ENCODE peak calls at places on chromosomes 4 and X, in four cellular contexts. C is WTC11, B is K562, X is HepG2. U is an unnamed sample.

GRCh38 chr4:88756149-88756548 is 58.5 kb upstream of the NAP1L5 start:
- DNase-seq in C (no peak), B (no peak), X (no peak), U (no peak)

GRCh38 chr4:5897674-5898073 is 4.8 kb upstream of the CRMP1 start:
- DNase-seq in C (no peak), B (no peak), X (no peak), U (no peak)

GRCh38 chr4:111847256-111848108 is 297.8 kb upstream of the FAM241A start:
- DNase-seq in C (no peak), B (no peak), X (peak; percentile 6), U (peak; percentile 19)

GRCh38 chr4:2036327-2036726 is 22.8 kb upstream of the NAT8L start:
- DNase-seq in C (no peak), B (no peak), X (no peak), U (no peak)

GRCh38 chrX:31649176-31649575 is 577.3 kb upstream of the FTHL17 start:
- DNase-seq in C (no peak), B (no peak), X (no peak), U (no peak)

GRCh38 chr4:54433686-54434085 is 204.6 kb downstream of the PDGFRA start:
- DNase-seq in C (peak; percentile 36), B (no peak), X (no peak), U (peak; percentile 23)

GRCh38 chr4:121790976-121791375 is 10.1 kb upstream of the EXOSC9 start:
- DNase-seq in C (no peak), B (peak; percentile 75), X (no peak), U (no peak)

GRCh38 chrX:85998954-85999353 is 48.4 kb downstream of the CHM start:
- DNase-seq in C (no peak), B (no peak), X (no peak), U (no peak)

GRCh38 chrX:112803060-112803459 is 37.6 kb downstream of the AMOT start:
- DNase-seq in C (no peak), B (no peak), X (no peak), U (no peak)

GRCh38 chr4:125043453-125043852 is 271.3 kb upstream of the FAT4 start:
- DNase-seq in C (no peak), B (no peak), X (no peak), U (no peak)

GRCh38 chr4:67568820-67569219 is 10.3 kb downstream of the STAP1 start:
- DNase-seq in C (no peak), B (no peak), X (no peak), U (no peak)

GRCh38 chrX:103376118-103376978 is at the start of gene BEX3:
- DNase-seq in C (peak; percentile 68), B (no peak), X (peak; percentile 24), U (peak; percentile 69)

GRCh38 chr4:128528793-128529553 is 241.4 kb upstream of the PGRMC2 start:
- DNase-seq in C (no peak), B (no peak), X (peak; percentile 58), U (no peak)

GRCh38 chrX:734411-734810 is 103.8 kb downstream of the SHOX start:
- DNase-seq in C (no peak), B (no peak), X (no peak), U (no peak)

GRCh38 chr4:141636771-141637460 is 533 bp downstream of the IL15 start:
- DNase-seq in C (peak; percentile 50), B (no peak), X (no peak), U (peak; percentile 61)

GRCh38 chrX:17030092-17030491 is 83.6 kb downstream of the REPS2 start:
- DNase-seq in C (no peak), B (no peak), X (no peak), U (no peak)

GRCh38 chr4:102503301-102503746 is 2.2 kb downstream of the NFKB1 start:
- DNase-seq in C (no peak), B (no peak), X (peak; percentile 24), U (no peak)

GRCh38 chr4:142703694-142704309 is 142.3 kb downstream of the INPP4B start:
- DNase-seq in C (no peak), B (no peak), X (no peak), U (no peak)

GRCh38 chrX:118513120-118513899 is 17.7 kb downstream of the DOCK11 start:
- DNase-seq in C (no peak), B (no peak), X (no peak), U (no peak)

GRCh38 chr4:163612762-163613161 is 118.3 kb downstream of the TMA16 start:
- DNase-seq in C (no peak), B (no peak), X (no peak), U (no peak)

GRCh38 chr4:5890063-5890727 is 2.7 kb downstream of the CRMP1 start:
- DNase-seq in C (peak; percentile 93), B (no peak), X (no peak), U (peak; percentile 82)

GRCh38 chr4:185275501-185275900 is 66.1 kb downstream of the SNX25 start:
- DNase-seq in C (no peak), B (no peak), X (no peak), U (no peak)

GRCh38 chr4:8464376-8464775 is 23.8 kb downstream of the TRMT44 start:
- DNase-seq in C (no peak), B (no peak), X (no peak), U (no peak)

GRCh38 chrX:57178605-57179004 is 41.4 kb upstream of the SPIN2A start:
- DNase-seq in C (no peak), B (no peak), X (no peak), U (no peak)

GRCh38 chr4:102642571-102643298 is 118.0 kb downstream of the MANBA start:
- DNase-seq in C (no peak), B (no peak), X (no peak), U (no peak)

DNA sequence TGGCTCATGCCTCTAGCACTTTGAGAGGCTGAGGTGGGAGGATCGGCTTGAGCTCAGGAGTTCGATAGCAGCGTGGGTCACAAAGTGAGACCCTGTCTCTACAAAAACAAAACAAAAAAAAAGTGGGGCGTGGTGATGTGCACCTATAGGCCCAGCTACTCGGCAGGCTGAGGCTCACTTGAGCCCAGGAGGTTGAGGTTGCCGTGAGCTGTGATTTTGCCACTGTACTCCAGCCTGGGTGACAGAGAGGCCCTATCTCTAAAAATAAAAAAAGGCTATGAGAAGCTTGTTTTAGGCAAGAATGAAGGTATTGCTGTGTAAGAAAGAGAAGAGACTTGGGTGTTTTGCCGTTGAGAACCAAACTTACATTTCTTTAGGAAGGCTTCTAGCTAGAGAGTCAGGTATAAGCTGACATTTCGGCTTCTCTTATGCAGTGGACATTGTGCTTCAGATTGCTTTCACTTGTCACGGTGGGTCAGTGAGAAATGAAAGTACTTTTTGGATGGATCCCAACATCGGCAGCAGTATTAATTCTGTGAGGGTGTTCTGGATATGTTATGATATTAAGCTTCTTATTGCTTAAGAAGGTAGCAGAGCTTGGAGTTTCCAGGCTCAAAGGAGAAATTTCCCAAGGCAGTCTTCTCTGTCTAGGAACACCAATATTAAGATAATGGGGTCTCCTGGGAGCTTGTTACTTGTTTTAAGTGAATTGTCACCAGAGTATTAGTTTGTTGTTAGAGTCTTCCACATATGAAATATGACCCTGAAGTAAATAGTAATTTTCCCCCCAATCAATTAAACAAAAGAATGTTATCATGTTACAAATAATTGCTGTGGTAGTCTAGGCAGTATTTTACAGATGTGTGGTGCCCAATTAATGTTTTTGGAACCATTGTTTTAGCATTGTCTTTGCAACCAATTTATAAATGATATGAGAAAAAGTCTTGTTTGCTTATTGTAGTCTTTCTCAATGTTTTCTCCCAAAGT is 17.6 kb downstream of the TMEM131L start:
- DNase-seq in C (no peak), B (no peak), X (no peak), U (no peak)
- TF ChIP-seq SP1 in C (no peak), B (no peak), X (no peak), U (no peak)

GRCh38 chr4:134132086-134132783 is 69.4 kb downstream of the PABPC4L start:
- DNase-seq in C (no peak), B (no peak), X (no peak), U (no peak)
- TF ChIP-seq ELF4 in C (no peak), B (no peak), X (no peak), U (no peak)

GRCh38 chrX:129731228-129731627 is 7.6 kb upstream of the XPNPEP2 start:
- DNase-seq in C (no peak), B (no peak), X (no peak), U (no peak)
- TF ChIP-seq SP1 in C (no peak), B (no peak), X (no peak), U (no peak)

DNA sequence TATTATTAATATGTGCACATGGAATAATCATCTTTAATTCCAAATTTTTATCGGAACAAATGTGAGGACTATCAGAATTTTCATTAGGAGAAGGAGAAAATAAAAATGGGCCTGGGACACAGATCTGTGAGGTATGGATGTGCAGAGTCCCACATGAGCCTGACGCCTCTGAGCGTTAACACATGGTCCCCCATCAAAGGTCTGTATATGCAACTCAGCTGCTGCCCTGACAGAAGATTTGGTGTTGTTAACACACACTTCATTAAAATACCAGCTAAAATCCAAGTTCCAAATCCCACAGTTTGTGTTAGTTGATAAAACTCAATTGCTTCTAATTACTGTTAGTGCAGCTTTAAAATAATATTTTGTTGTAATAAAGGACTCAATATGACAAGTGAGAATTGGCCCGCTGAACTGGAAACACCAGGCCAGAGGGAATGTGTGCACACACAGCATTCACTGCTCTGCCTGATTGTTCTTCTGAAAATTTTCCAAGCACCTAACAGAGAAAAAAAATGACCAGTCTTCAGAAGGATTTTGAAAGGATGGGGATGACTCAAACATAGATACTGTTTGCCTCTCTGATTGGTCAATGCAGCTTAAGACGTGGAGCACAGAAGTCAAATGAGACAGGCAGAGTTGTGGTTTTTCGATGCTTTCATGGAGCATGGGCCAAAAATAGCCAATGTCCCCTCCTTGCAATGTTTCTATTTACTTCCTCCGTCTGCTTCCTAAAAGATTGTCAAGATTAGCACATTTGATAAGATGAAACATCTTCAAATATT is 266.6 kb downstream of the NKX6-1 start:
- DNase-seq in C (no peak), B (no peak), X (no peak), U (no peak)
- TF ChIP-seq ELF4 in C (no peak), B (no peak), X (no peak), U (no peak)

DNA sequence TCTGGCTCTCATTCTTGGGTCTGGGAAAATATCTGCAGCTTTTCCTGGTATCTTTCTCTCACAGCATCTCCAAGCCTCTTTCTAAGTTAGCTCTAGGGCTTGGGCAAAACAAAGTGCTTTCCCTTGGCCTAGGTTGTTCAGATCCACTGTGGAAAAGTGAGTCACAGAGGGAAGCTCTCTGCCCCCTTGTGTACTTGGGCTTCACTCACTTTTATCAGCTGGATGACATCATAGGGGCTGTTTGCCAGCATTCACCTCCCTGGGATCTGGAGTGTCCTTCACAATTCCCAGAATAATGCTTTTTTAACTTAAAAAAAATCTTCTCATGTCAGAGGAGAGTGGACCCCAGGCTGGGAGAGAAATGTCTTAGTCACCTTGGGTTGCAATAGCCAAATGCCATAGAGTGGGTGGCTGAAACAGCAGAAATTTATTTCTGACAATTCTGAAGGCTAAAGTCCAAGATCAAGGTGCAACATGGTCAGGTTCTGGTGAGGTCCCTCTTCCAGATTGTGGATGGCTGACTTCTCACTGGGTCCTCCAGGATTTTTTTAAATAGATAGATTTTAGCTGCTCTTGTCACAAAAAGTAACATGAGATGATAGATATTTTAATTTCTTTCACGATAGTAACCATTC is 247.8 kb downstream of the SH2D1A start:
- DNase-seq in C (no peak), B (no peak), X (no peak), U (no peak)
- TF ChIP-seq SP1 in C (no peak), B (no peak), X (no peak), U (no peak)

GRCh38 chr4:24840826-24841587 is 45.6 kb downstream of the SOD3 start:
- DNase-seq in C (no peak), B (no peak), X (no peak), U (no peak)

GRCh38 chr4:24837781-24838180 is 42.4 kb downstream of the SOD3 start:
- DNase-seq in C (no peak), B (no peak), X (no peak), U (no peak)

GRCh38 chr4:24836843-24837242 is 41.5 kb downstream of the SOD3 start:
- DNase-seq in C (no peak), B (no peak), X (no peak), U (no peak)

GRCh38 chr4:24840362-24840761 is 45.0 kb downstream of the SOD3 start:
- DNase-seq in C (no peak), B (no peak), X (peak; percentile 12), U (no peak)

GRCh38 chr4:24837296-24837695 is 41.9 kb downstream of the SOD3 start:
- DNase-seq in C (no peak), B (no peak), X (no peak), U (no peak)
- TF ChIP-seq ELF4 in C (no peak), B (no peak), X (no peak), U (no peak)

U was measured in HEK293T.